ENCODE peak calls at places on chromosomes 11 and 22, in nine cellular contexts. W, T, J, R, B, S, Z, O and V are unnamed samples.

GRCh38 chr11:100563541-100564280 is 123.4 kb upstream of the ARHGAP42 start:
- DNase-seq in W (no peak), R (peak), T (no peak), B (no peak), S (no peak), O (peak), J (no peak), Z (no peak), V (no peak)

GRCh38 chr11:82533628-82534353 is 199.9 kb downstream of the FAM181B start:
- DNase-seq in B (peak), T (no peak), R (no peak), W (no peak), O (no peak), S (no peak), J (no peak), Z (no peak), V (no peak)

GRCh38 chr11:128549256-128549944 is 38.0 kb downstream of the ETS1 start:
- DNase-seq in W (no peak), J (no peak), R (no peak), S (no peak), T (peak), B (no peak), O (no peak), Z (no peak), V (no peak)

GRCh38 chr11:72758690-72759389 is 6.6 kb upstream of the ARAP1 start:
- DNase-seq in R (no peak), S (no peak), B (no peak), T (no peak), J (no peak), O (no peak), Z (no peak), W (no peak), V (no peak)

GRCh38 chr11:131810511-131810910 is 440.1 kb downstream of the NTM start:
- DNase-seq in R (no peak), O (no peak), W (no peak), B (no peak), T (peak), S (no peak), J (no peak), Z (no peak), V (no peak)

GRCh38 chr11:75733346-75734107 is 15.9 kb downstream of the MOGAT2 start:
- DNase-seq in Z (peak), B (no peak), J (no peak), R (peak), T (no peak), W (no peak), O (no peak), S (no peak), V (no peak)

GRCh38 chr11:2777396-2777795 is 77.6 kb upstream of the KCNQ1OT1 start:
- DNase-seq in T (no peak), S (no peak), Z (no peak), W (no peak), B (no peak), O (no peak), R (peak), J (no peak), V (peak)

GRCh38 chr22:32590556-32590955 is 115.9 kb downstream of the FBXO7 start:
- DNase-seq in J (no peak), O (peak), W (no peak), Z (no peak), S (no peak), B (no peak), R (peak), T (no peak), V (no peak)

GRCh38 chr11:21963013-21963412 is 229.9 kb upstream of the ANO5 start:
- DNase-seq in W (no peak), R (no peak), Z (no peak), J (no peak), B (no peak), T (no peak), O (no peak), S (no peak), V (no peak)